ENCODE peak calls at places on chromosomes 6 and 20, in five cellular contexts. I, M, T, B and J are unnamed samples.

GRCh38 chr6:48667797-48668196 is 556.8 kb upstream of the PTCHD4 start:
- DNase-seq in T (no peak), B (no peak), M (no peak), I (no peak), J (no peak)

GRCh38 chr6:66538548-66539135 is 831.6 kb upstream of the EYS start:
- DNase-seq in M (peak), I (no peak), B (no peak), T (no peak), J (peak)

GRCh38 chr6:1498491-1499113 is 109.2 kb downstream of the FOXF2 start:
- DNase-seq in M (no peak), B (no peak), I (no peak), T (peak), J (peak)

GRCh38 chr20:59725476-59726119 is 121.3 kb downstream of the PHACTR3 start:
- DNase-seq in M (no peak), T (peak), I (no peak), B (no peak), J (no peak)

GRCh38 chr6:113979930-113980329 is 9.0 kb upstream of the HDAC2 start:
- DNase-seq in B (no peak), I (no peak), T (no peak), M (no peak), J (no peak)

GRCh38 chr6:4128748-4129147 is 6.6 kb downstream of the ECI2 start:
- DNase-seq in T (no peak), M (peak), I (peak), B (no peak), J (no peak)

GRCh38 chr6:93351222-93351621 is 68.1 kb downstream of the EPHA7 start:
- DNase-seq in B (no peak), T (no peak), M (no peak), I (no peak), J (peak)

GRCh38 chr20:16017656-16018055 is 555.6 kb downstream of the KIF16B start:
- DNase-seq in T (no peak), M (peak), B (no peak), I (no peak), J (no peak)

GRCh38 chr6:10800810-10801209 is 37.5 kb downstream of the MAK start:
- DNase-seq in M (peak), I (peak), B (no peak), T (no peak), J (no peak)

GRCh38 chr20:13277663-13278295 is 56.7 kb downstream of the ISM1 start:
- DNase-seq in T (peak), B (no peak), I (no peak), M (no peak), J (no peak)

GRCh38 chr6:39184906-39185580 is 44.2 kb downstream of the KCNK5 start:
- DNase-seq in B (no peak), M (peak), I (no peak), T (no peak), J (no peak)

GRCh38 chr6:20433321-20433720 is 31.6 kb downstream of the E2F3 start:
- DNase-seq in T (no peak), I (no peak), M (no peak), B (no peak), J (no peak)

GRCh38 chr6:33904050-33904827 is 100.4 kb upstream of the MLN start:
- DNase-seq in B (peak), I (no peak), M (no peak), T (no peak), J (no peak)

GRCh38 chr6:162177733-162178132 is 549.8 kb downstream of the PRKN start:
- DNase-seq in M (no peak), B (no peak), I (peak), T (peak), J (peak)

GRCh38 chr6:163162874-163163213 is 251.7 kb upstream of the QKI start:
- DNase-seq in I (no peak), T (no peak), B (no peak), M (no peak), J (no peak)

GRCh38 chr6:13853871-13854270 is 39.5 kb upstream of the MCUR1 start:
- DNase-seq in M (no peak), B (no peak), T (no peak), I (no peak), J (no peak)

GRCh38 chr6:142551145-142551811 is 249.5 kb downstream of the ADGRG6 start:
- DNase-seq in T (peak), M (peak), B (no peak), I (no peak), J (peak)

GRCh38 chr6:72616406-72617015 is 5.4 kb upstream of the KCNQ5 start:
- DNase-seq in M (peak), T (peak), I (peak), B (no peak), J (peak)

GRCh38 chr20:49562341-49563014 is 5.5 kb downstream of the PTGIS start:
- DNase-seq in T (peak), M (peak), I (peak), B (no peak), J (no peak)

GRCh38 chr6:54301770-54302169 is 6.5 kb upstream of the TINAG start:
- DNase-seq in M (no peak), T (no peak), I (no peak), B (no peak), J (no peak)

GRCh38 chr20:2640260-2640659 is 12.2 kb upstream of the NOP56 start:
- DNase-seq in I (no peak), M (no peak), B (no peak), T (no peak), J (no peak)

GRCh38 chr20:5000263-5001173 is 792 bp downstream of the SLC23A2 start:
- DNase-seq in M (no peak), I (no peak), B (peak), T (peak), J (no peak)

GRCh38 chr6:53373638-53374037 is 24.9 kb upstream of the ELOVL5 start:
- DNase-seq in T (no peak), I (no peak), M (no peak), B (no peak), J (no peak)

GRCh38 chr6:170269873-170270541 is 20.9 kb downstream of the DLL1 start:
- DNase-seq in B (no peak), M (no peak), T (no peak), I (no peak), J (no peak)

GRCh38 chr6:163162007-163162873 is 252.3 kb upstream of the QKI start:
- DNase-seq in M (no peak), B (no peak), T (no peak), I (no peak), J (no peak)

GRCh38 chr6:129340983-129341382 is 369.0 kb downstream of the ARHGAP18 start:
- DNase-seq in M (peak), T (peak), B (no peak), I (peak), J (no peak)

GRCh38 chr6:125046107-125046925 is 84.1 kb downstream of the RNF217 start:
- DNase-seq in T (no peak), B (no peak), I (no peak), M (peak), J (no peak)